ENCODE peak calls at places on chromosome 17, in six cellular contexts. V is EL; T is lower lobe of right lung; K is stimulated activated CD8-positive, alpha-beta memory T cell treated with anti-CD3 and anti-CD28 coated beads, Interleukin-7, amount 100 ng/mL, for 1 hour; B is smooth muscle cell of the brain vasculature; L is Daoy. Z is an unnamed sample.

GRCh38 chr17:55347341-55347740 is 74.3 kb downstream of the MMD start:
- DNase-seq in L (no peak), T (no peak), B (no peak), K (no peak), V (no peak), Z (no peak)

GRCh38 chr17:58280480-58281217 is at the start of gene MPO:
- DNase-seq in B (no peak), L (no peak), T (no peak), K (no peak), V (no peak), Z (no peak)

GRCh38 chr17:57084361-57084801 is 665 bp upstream of the AKAP1 start:
- DNase-seq in K (no peak), L (no peak), T (no peak), V (no peak), B (no peak), Z (no peak)

GRCh38 chr17:46850688-46851028 is 725 bp upstream of the WNT9B start:
- DNase-seq in B (no peak), V (no peak), L (no peak), T (no peak), K (no peak), Z (no peak)

GRCh38 chr17:81428521-81428920 is 33.3 kb downstream of the BAHCC1 start:
- DNase-seq in B (no peak), V (no peak), L (no peak), T (no peak), K (no peak), Z (no peak)

GRCh38 chr17:16417896-16418683 is 2.7 kb downstream of the TRPV2 start:
- DNase-seq in B (no peak), K (no peak), T (no peak), V (peak; percentile 80), L (peak; percentile 69), Z (no peak)

GRCh38 chr17:3897731-3898130 is 4.9 kb upstream of the CAMKK1 start:
- DNase-seq in B (no peak), L (no peak), T (no peak), K (no peak), V (no peak), Z (no peak)

GRCh38 chr17:49779730-49780220 is 8.7 kb upstream of the KAT7 start:
- DNase-seq in T (no peak), B (no peak), V (peak; percentile 71), L (peak; percentile 47), K (no peak), Z (no peak)

GRCh38 chr17:21280081-21280518 is 4.4 kb upstream of the MAP2K3 start:
- DNase-seq in L (peak; percentile 86), B (no peak), K (peak; percentile 84), V (peak; percentile 81), T (peak; percentile 93), Z (peak; percentile 94)

GRCh38 chr17:82917656-82918345 is 78.0 kb upstream of the ZNF750 start:
- DNase-seq in T (no peak), B (no peak), K (no peak), V (peak; percentile 6), L (no peak), Z (peak; percentile 36)

GRCh38 chr17:43831633-43832032 is 1.3 kb downstream of the MPP3 start:
- DNase-seq in L (no peak), V (no peak), K (no peak), T (peak; percentile 87), B (no peak), Z (no peak)

GRCh38 chr17:72099919-72100318 is 20.9 kb upstream of the SOX9 start:
- DNase-seq in T (no peak), V (peak; percentile 43), L (no peak), K (no peak), B (no peak), Z (no peak)

GRCh38 chr17:5588584-5588983 is 4.3 kb upstream of the NLRP1 start:
- DNase-seq in K (no peak), V (no peak), L (no peak), T (no peak), B (no peak), Z (no peak)

GRCh38 chr17:39110435-39111136 is 40.9 kb downstream of the PLXDC1 start:
- DNase-seq in K (no peak), B (no peak), L (no peak), V (no peak), T (no peak), Z (peak; percentile 54)

GRCh38 chr17:64159051-64159590 is 29.2 kb upstream of the ERN1 start:
- DNase-seq in K (no peak), L (no peak), B (no peak), T (no peak), V (no peak), Z (peak; percentile 17)

GRCh38 chr17:65830356-65830755 is 268.9 kb upstream of the AXIN2 start:
- DNase-seq in T (no peak), V (no peak), B (no peak), K (no peak), L (no peak), Z (no peak)

GRCh38 chr17:58333396-58334207 is 5.0 kb upstream of the TSPOAP1 start:
- DNase-seq in T (peak; percentile 19), V (no peak), L (no peak), K (no peak), B (no peak), Z (no peak)

GRCh38 chr17:79011451-79012147 is 2.0 kb upstream of the CANT1 start:
- DNase-seq in V (peak; percentile 81), K (no peak), T (no peak), L (peak; percentile 82), B (no peak), Z (no peak)

GRCh38 chr17:2262146-2262587 is 41.4 kb downstream of the SMG6 start:
- DNase-seq in L (peak; percentile 30), K (no peak), T (no peak), B (no peak), V (peak; percentile 77), Z (no peak)

GRCh38 chr17:29933379-29933778 is 3.4 kb upstream of the SSH2 start:
- DNase-seq in T (no peak), L (peak; percentile 10), V (peak; percentile 32), K (no peak), B (no peak), Z (no peak)

GRCh38 chr17:1521067-1521466 is 4.7 kb upstream of the INPP5K start:
- DNase-seq in T (no peak), B (no peak), K (no peak), V (no peak), L (no peak), Z (no peak)

GRCh38 chr17:28256370-28256769 is 62.6 kb upstream of the TMEM97 start:
- DNase-seq in T (no peak), B (no peak), K (no peak), V (no peak), L (no peak), Z (no peak)

GRCh38 chr17:15260376-15261062 is 4.6 kb downstream of the PMP22 start:
- DNase-seq in T (peak; percentile 88), V (peak; percentile 91), L (peak; percentile 94), K (no peak), B (peak; percentile 91), Z (peak; percentile 88)

GRCh38 chr17:35148144-35148543 is 527 bp downstream of the UNC45B start:
- DNase-seq in K (no peak), V (no peak), L (no peak), B (no peak), T (no peak), Z (no peak)

GRCh38 chr17:81612172-81612571 is 24.7 kb downstream of the NPLOC4 start:
- DNase-seq in L (no peak), T (no peak), K (no peak), V (no peak), B (no peak), Z (no peak)

GRCh38 chr17:30336369-30337171 is 2.7 kb upstream of the TMIGD1 start:
- DNase-seq in V (peak; percentile 66), T (no peak), B (no peak), L (peak; percentile 60), K (peak; percentile 25), Z (peak; percentile 25)

GRCh38 chr17:1491406-1492248 is 859 bp downstream of the MYO1C start:
- DNase-seq in V (peak; percentile 61), K (no peak), B (no peak), T (peak; percentile 78), L (peak; percentile 77), Z (peak; percentile 73)

GRCh38 chr17:1232786-1233185 is 37.5 kb upstream of the BHLHA9 start:
- DNase-seq in L (peak; percentile 36), K (no peak), V (peak; percentile 51), B (no peak), T (no peak), Z (no peak)

GRCh38 chr17:55495239-55495638 is 16.0 kb downstream of the SMIM36 start:
- DNase-seq in V (no peak), B (no peak), L (no peak), K (no peak), T (no peak), Z (no peak)

GRCh38 chr17:59840329-59840907 is 52.3 kb downstream of the TUBD1 start:
- DNase-seq in T (no peak), L (peak; percentile 39), B (no peak), K (no peak), V (peak; percentile 54), Z (no peak)

GRCh38 chr17:80068301-80069160 is 32.1 kb downstream of the CCDC40 start:
- DNase-seq in T (no peak), L (peak; percentile 20), B (no peak), K (no peak), V (peak; percentile 55), Z (no peak)

GRCh38 chr17:8487130-8487645 is 51.5 kb downstream of the NDEL1 start:
- DNase-seq in B (no peak), V (no peak), K (no peak), T (no peak), L (no peak), Z (no peak)

GRCh38 chr17:45784583-45785372 is 658 bp downstream of the CRHR1 start:
- DNase-seq in L (peak; percentile 28), K (peak; percentile 8), V (peak; percentile 32), B (no peak), T (peak; percentile 56), Z (peak; percentile 69)

Z was measured in nephron progenitor cell.